ENCODE peak calls at places on chromosomes 2 and 18, in six cellular contexts. A, F, O, L, R and Q are unnamed samples.

GRCh38 chr2:12440731-12441130 is 276.0 kb upstream of the TRIB2 start:
- DNase-seq in A (no peak), F (no peak), O (no peak), L (no peak), R (no peak), Q (no peak)

GRCh38 chr18:78596794-78597193 is 382.8 kb upstream of the SALL3 start:
- DNase-seq in A (no peak), F (no peak), O (no peak), L (no peak), R (no peak), Q (no peak)

GRCh38 chr2:129877795-129878775 is 101.4 kb upstream of the RAB6C start:
- DNase-seq in A (no peak), F (no peak), O (peak), L (peak), R (peak), Q (no peak)

GRCh38 chr2:26033270-26033768 is 565 bp upstream of the RAB10 start:
- DNase-seq in A (peak), F (peak), O (peak), L (peak), R (no peak), Q (peak)

GRCh38 chr2:134581877-134582546 is 136.8 kb downstream of the TMEM163 start:
- DNase-seq in A (no peak), F (no peak), O (no peak), L (no peak), R (no peak), Q (no peak)

GRCh38 chr2:42492691-42493467 is 903 bp downstream of the KCNG3 start:
- DNase-seq in A (no peak), F (peak), O (no peak), L (no peak), R (peak), Q (no peak)

GRCh38 chr2:1348789-1349188 is 64.5 kb upstream of the TPO start:
- DNase-seq in A (no peak), F (no peak), O (no peak), L (no peak), R (no peak), Q (no peak)

GRCh38 chr2:240926516-240927389 is 20.6 kb downstream of the CROCC2 start:
- DNase-seq in A (no peak), F (peak), O (peak), L (no peak), R (peak), Q (no peak)

GRCh38 chr2:220614064-220614463 is 958.0 kb downstream of the EPHA4 start:
- DNase-seq in A (no peak), F (no peak), O (no peak), L (no peak), R (no peak), Q (no peak)

GRCh38 chr18:61581578-61582204 is 248.5 kb downstream of the CDH20 start:
- DNase-seq in A (peak), F (peak), O (peak), L (peak), R (peak), Q (no peak)

GRCh38 chr2:173044686-173045085 is 31.0 kb upstream of the MAP3K20 start:
- DNase-seq in A (no peak), F (no peak), O (no peak), L (no peak), R (no peak), Q (no peak)

GRCh38 chr2:106552966-106553365 is 65.8 kb downstream of the CD8B2 start:
- DNase-seq in A (no peak), F (no peak), O (no peak), L (no peak), R (no peak), Q (no peak)

GRCh38 chr2:19111297-19111696 is 247.1 kb downstream of the OSR1 start:
- DNase-seq in A (no peak), F (no peak), O (no peak), L (no peak), R (no peak), Q (no peak)

GRCh38 chr2:129912871-129913694 is 66.4 kb upstream of the RAB6C start:
- DNase-seq in A (no peak), F (no peak), O (no peak), L (no peak), R (peak), Q (no peak)

GRCh38 chr2:111709321-111709720 is 174.7 kb downstream of the ANAPC1 start:
- DNase-seq in A (no peak), F (no peak), O (no peak), L (no peak), R (no peak), Q (no peak)

GRCh38 chr2:112680666-112681101 is 34.9 kb downstream of the SLC20A1 start:
- DNase-seq in A (no peak), F (no peak), O (no peak), L (no peak), R (no peak), Q (no peak)

GRCh38 chr18:7696846-7697245 is 129.7 kb downstream of the PTPRM start:
- DNase-seq in A (no peak), F (no peak), O (peak), L (no peak), R (no peak), Q (no peak)

GRCh38 chr18:12686100-12686499 is 16.4 kb downstream of the CEP76 start:
- DNase-seq in A (peak), F (no peak), O (peak), L (peak), R (no peak), Q (no peak)

GRCh38 chr2:111069722-111070121 is 51.0 kb upstream of the BCL2L11 start:
- DNase-seq in A (no peak), F (no peak), O (no peak), L (peak), R (no peak), Q (no peak)

GRCh38 chr18:28177828-28178635 is 1.1 kb upstream of the CDH2 start:
- DNase-seq in A (peak), F (no peak), O (peak), L (peak), R (peak), Q (no peak)

GRCh38 chr2:238478216-238478615 is 51.5 kb downstream of the ASB1 start:
- DNase-seq in A (no peak), F (no peak), O (no peak), L (no peak), R (no peak), Q (no peak)

GRCh38 chr2:20972792-20973565 is 70.9 kb downstream of the APOB start:
- DNase-seq in A (no peak), F (no peak), O (no peak), L (no peak), R (no peak), Q (no peak)

GRCh38 chr2:168538534-168538933 is 82.5 kb downstream of the CERS6 start:
- DNase-seq in A (no peak), F (no peak), O (no peak), L (no peak), R (no peak), Q (no peak)

GRCh38 chr2:137943948-137944347 is 20.3 kb upstream of the HNMT start:
- DNase-seq in A (no peak), F (no peak), O (no peak), L (no peak), R (no peak), Q (no peak)

GRCh38 chr2:98727758-98728718 is 2.9 kb downstream of the MGAT4A start:
- DNase-seq in A (peak), F (no peak), O (no peak), L (no peak), R (no peak), Q (no peak)

GRCh38 chr2:197571622-197572271 is 55.9 kb downstream of the MOB4 start:
- DNase-seq in A (no peak), F (no peak), O (peak), L (peak), R (no peak), Q (no peak)

GRCh38 chr2:128602038-128602698 is 283.5 kb upstream of the HS6ST1 start:
- DNase-seq in A (no peak), F (no peak), O (no peak), L (no peak), R (no peak), Q (no peak)

GRCh38 chr18:57015036-57015805 is 131.7 kb upstream of the BOD1L2 start:
- DNase-seq in A (no peak), F (no peak), O (no peak), L (no peak), R (no peak), Q (no peak)

GRCh38 chr2:31233216-31233615 is 736 bp upstream of the EHD3 start:
- DNase-seq in A (no peak), F (no peak), O (no peak), L (no peak), R (no peak), Q (no peak)

GRCh38 chr2:174330945-174331619 is 3.7 kb upstream of the SP9 start:
- DNase-seq in A (no peak), F (no peak), O (no peak), L (no peak), R (no peak), Q (no peak)

GRCh38 chr2:174333502-174334277 is 1.1 kb upstream of the SP9 start:
- DNase-seq in A (no peak), F (no peak), O (no peak), L (peak), R (peak), Q (no peak)

GRCh38 chr2:174333017-174333501 is 1.7 kb upstream of the SP9 start:
- DNase-seq in A (no peak), F (no peak), O (no peak), L (peak), R (no peak), Q (no peak)

GRCh38 chr2:174331731-174332606 is 2.8 kb upstream of the SP9 start:
- DNase-seq in A (no peak), F (no peak), O (no peak), L (no peak), R (no peak), Q (no peak)

DNA sequence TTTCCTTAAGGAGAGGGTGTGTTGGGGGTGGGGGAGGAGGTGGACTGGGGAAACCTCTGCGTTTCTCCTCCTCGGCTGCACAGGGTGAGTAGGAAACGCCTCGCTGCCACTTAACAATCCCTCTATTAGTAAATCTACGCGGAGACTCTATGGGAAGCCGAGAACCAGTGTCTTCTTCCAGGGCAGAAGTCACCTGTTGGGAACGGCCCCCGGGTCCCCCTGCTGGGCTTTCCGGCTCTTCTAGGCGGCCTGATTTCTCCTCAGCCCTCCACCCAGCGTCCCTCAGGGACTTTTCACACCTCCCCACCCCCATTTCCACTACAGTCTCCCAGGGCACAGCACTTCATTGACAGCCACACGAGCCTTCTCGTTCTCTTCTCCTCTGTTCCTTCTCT is 2.1 kb upstream of the SP9 start:
- DNase-seq in A (no peak), F (no peak), O (no peak), L (peak), R (no peak), Q (no peak)
- H3K4me3 ChIP-seq in A (no peak), F (no peak), O (no peak), L (peak), R (no peak), Q (no peak)

GRCh38 chr2:169694113-169694893 is at the start of the genes CFAP210 and PHOSPHO2:
- DNase-seq in A (peak), F (peak), O (peak), L (peak), R (peak), Q (peak)
- TF ChIP-seq POLR2A in A (peak), F (peak), O (peak), L (peak), R (peak), Q (peak)

GRCh38 chr18:77208969-77209368 is 40.7 kb upstream of the GALR1 start:
- DNase-seq in A (peak), F (peak), O (peak), L (no peak), R (no peak), Q (no peak)
- H3K4me3 ChIP-seq in A (no peak), F (no peak), O (peak), L (no peak), R (no peak), Q (no peak)

DNA sequence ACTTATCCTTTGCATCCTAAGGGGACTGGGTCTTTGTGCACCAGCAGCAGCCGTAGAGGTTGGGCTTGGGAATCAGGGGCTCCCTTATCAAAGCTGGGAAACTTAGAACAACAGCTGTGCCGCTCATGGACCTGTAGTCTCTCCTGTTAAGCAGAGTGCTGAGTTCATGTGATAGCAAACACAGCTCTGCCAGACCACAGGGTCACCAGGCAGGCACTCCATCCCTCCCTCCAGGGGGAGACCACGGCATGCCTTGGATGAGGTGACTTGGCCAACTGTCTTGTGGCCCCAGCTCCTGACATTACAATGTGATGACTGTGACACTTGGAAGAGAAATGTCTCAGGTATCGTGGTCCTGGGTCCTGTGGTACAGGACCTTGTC is 60.0 kb downstream of the DGKD start:
- DNase-seq in A (no peak), F (no peak), O (peak), L (peak), R (no peak), Q (no peak)
- TF ChIP-seq POLR2A in A (no peak), F (no peak), O (no peak), L (no peak), R (no peak), Q (no peak)

DNA sequence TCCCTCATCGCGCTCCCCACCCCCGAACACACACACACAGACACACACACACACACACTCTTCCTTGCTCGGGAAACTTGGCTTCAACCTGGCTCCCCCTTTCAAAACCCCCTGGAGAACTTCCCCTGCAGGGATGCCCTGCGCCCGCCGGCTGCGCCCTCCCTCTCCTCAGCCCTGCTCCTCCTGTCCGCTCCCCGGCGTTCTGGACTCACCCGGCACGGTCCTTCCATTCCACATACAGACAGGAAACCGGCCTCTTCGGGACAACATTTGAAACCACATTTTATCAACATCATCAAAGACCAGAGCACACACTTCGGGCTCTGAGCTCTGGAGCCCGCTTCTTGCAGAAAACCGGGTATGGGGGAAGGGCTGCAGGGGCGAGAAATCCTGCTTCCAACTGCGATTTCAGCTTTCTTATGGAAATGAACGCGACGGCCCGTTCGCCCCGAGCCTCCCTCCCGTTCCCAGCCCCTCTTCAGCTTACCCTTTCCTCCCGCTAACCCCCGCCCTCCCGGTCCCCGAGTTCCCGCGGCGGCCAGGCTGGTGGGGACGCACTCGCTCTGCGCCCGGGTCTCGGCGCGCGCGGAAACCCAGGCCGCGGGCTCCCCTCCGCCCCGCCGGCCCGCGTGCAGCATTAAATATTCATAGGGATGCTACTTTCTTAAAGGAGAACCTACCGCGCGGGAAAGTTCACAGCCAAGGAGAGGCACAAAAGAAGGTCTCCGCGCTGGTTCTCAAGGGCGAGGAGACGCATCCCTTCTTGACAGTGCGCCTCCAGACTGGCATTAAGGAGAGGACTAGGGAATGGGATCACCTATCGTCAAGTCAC is 18.3 kb downstream of the POU3F3 start:
- DNase-seq in A (no peak), F (no peak), O (no peak), L (peak), R (no peak), Q (no peak)
- H3K4me3 ChIP-seq in A (no peak), F (peak), O (no peak), L (peak), R (peak), Q (no peak)

GRCh38 chr2:71001592-71002570 is 7.2 kb upstream of the TEX261 start:
- DNase-seq in A (no peak), F (no peak), O (no peak), L (no peak), R (peak), Q (no peak)

GRCh38 chr2:71003396-71003795 is 8.7 kb upstream of the TEX261 start:
- DNase-seq in A (no peak), F (no peak), O (no peak), L (no peak), R (no peak), Q (no peak)

GRCh38 chr2:70999362-70999761 is 4.7 kb upstream of the TEX261 start:
- DNase-seq in A (no peak), F (no peak), O (no peak), L (no peak), R (no peak), Q (no peak)

GRCh38 chr2:71004356-71004755 is 9.7 kb upstream of the TEX261 start:
- DNase-seq in A (no peak), F (no peak), O (no peak), L (no peak), R (no peak), Q (no peak)

GRCh38 chr2:71000780-71001591 is 6.3 kb upstream of the TEX261 start:
- DNase-seq in A (peak), F (peak), O (peak), L (peak), R (peak), Q (no peak)
- TF ChIP-seq POLR2A in A (no peak), F (no peak), O (no peak), L (peak), R (no peak), Q (no peak)

GRCh38 chr2:189379731-189380261 is 61.5 kb upstream of the WDR75 start:
- DNase-seq in A (no peak), F (no peak), O (peak), L (no peak), R (no peak), Q (no peak)

GRCh38 chr2:189382668-189383067 is 58.6 kb upstream of the WDR75 start:
- DNase-seq in A (no peak), F (no peak), O (no peak), L (no peak), R (no peak), Q (no peak)

GRCh38 chr2:189379287-189379630 is 62.0 kb upstream of the WDR75 start:
- DNase-seq in A (no peak), F (no peak), O (peak), L (peak), R (no peak), Q (no peak)
- H3K4me3 ChIP-seq in A (no peak), F (no peak), O (peak), L (peak), R (no peak), Q (no peak)

GRCh38 chr18:79625924-79626561 is 53.6 kb upstream of the CTDP1 start:
- DNase-seq in A (no peak), F (no peak), O (no peak), L (no peak), R (no peak), Q (no peak)

GRCh38 chr18:79626905-79627749 is 52.5 kb upstream of the CTDP1 start:
- DNase-seq in A (no peak), F (no peak), O (no peak), L (no peak), R (no peak), Q (no peak)

GRCh38 chr18:79627750-79628294 is 51.8 kb upstream of the CTDP1 start:
- DNase-seq in A (no peak), F (no peak), O (no peak), L (no peak), R (no peak), Q (no peak)

GRCh38 chr18:79624356-79624961 is 55.1 kb upstream of the CTDP1 start:
- DNase-seq in A (no peak), F (peak), O (no peak), L (no peak), R (no peak), Q (no peak)

GRCh38 chr18:79625195-79625923 is 54.2 kb upstream of the CTDP1 start:
- DNase-seq in A (peak), F (peak), O (peak), L (no peak), R (peak), Q (no peak)
- TF ChIP-seq POLR2A in A (no peak), F (no peak), O (no peak), L (no peak), R (no peak), Q (no peak)

DNA sequence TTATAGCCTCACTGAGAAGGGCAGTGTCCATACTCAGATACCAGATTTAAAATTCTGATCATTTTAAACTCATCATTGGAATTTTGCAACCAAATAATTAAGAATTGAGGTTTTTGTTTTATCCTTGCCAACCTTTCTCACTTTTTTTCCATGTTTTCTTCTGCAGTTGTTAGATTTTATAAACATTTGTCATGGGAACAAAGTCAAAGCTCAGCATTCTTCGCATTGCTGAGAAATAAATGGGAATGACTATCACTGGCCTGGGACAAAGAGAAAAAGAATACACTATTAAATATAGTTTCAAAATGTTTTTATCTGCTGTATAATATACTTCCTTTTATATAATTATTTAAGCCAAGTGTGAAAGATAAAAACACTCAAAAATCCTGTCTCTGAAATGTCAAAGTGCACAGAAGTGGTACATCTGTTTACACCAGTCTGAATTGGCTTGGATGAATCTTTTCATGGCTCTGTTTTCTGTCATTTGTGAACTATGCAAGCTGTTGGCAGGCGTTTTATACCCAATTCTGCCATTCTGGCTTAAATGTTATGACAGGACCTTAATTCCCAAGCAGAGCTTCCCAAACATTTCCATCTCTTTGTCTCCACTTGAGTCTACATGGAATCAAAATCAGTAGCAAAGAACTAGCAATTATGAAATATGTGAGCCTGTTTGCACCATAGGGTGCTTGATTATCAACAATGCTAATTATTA is 249.3 kb upstream of the SYT4 start:
- DNase-seq in A (no peak), F (no peak), O (no peak), L (no peak), R (no peak), Q (no peak)
- H3K4me3 ChIP-seq in A (no peak), F (no peak), O (no peak), L (no peak), R (no peak), Q (no peak)

GRCh38 chr2:37561615-37562569 is 109.5 kb downstream of the CDC42EP3 start:
- DNase-seq in A (peak), F (no peak), O (peak), L (peak), R (no peak), Q (no peak)
- TF ChIP-seq POLR2A in A (no peak), F (no peak), O (no peak), L (no peak), R (no peak), Q (no peak)